ENCODE peak calls at places on chromosomes 6 and 20, in five cellular contexts. One of them, this sample, is unnamed.

GRCh38 chr6:43670623-43670986 is 17.0 kb downstream of the MRPS18A start:
- DNase-seq in transverse colon: no peak
- DNase-seq in CD8-positive, alpha-beta T cell: no peak
- DNase-seq in astrocyte: no peak
- DNase-seq in endodermal cell: no peak
- DNase-seq in this sample: no peak

GRCh38 chr6:20416063-20416454 is 14.4 kb downstream of the E2F3 start:
- DNase-seq in CD8-positive, alpha-beta T cell: no peak
- DNase-seq in transverse colon: no peak
- DNase-seq in astrocyte: no peak
- DNase-seq in endodermal cell: no peak
- DNase-seq in this sample: no peak

GRCh38 chr6:155510879-155511278 is 55.2 kb upstream of the NOX3 start:
- DNase-seq in endodermal cell: no peak
- DNase-seq in CD8-positive, alpha-beta T cell: no peak
- DNase-seq in astrocyte: no peak
- DNase-seq in transverse colon: no peak
- DNase-seq in this sample: peak; percentile 39

GRCh38 chr6:41193171-41193734 is 7.7 kb downstream of the TREML2 start:
- DNase-seq in transverse colon: no peak
- DNase-seq in endodermal cell: no peak
- DNase-seq in astrocyte: no peak
- DNase-seq in CD8-positive, alpha-beta T cell: no peak
- DNase-seq in this sample: no peak

GRCh38 chr6:50862172-50862571 is 43.5 kb downstream of the TFAP2B start:
- DNase-seq in endodermal cell: no peak
- DNase-seq in CD8-positive, alpha-beta T cell: no peak
- DNase-seq in transverse colon: no peak
- DNase-seq in astrocyte: no peak
- DNase-seq in this sample: no peak

GRCh38 chr20:58192567-58192966 is 35.9 kb downstream of the ANKRD60 start:
- DNase-seq in transverse colon: no peak
- DNase-seq in endodermal cell: peak; percentile 83
- DNase-seq in astrocyte: no peak
- DNase-seq in CD8-positive, alpha-beta T cell: peak; percentile 48
- DNase-seq in this sample: no peak

GRCh38 chr6:15608406-15608805 is 54.4 kb downstream of the DTNBP1 start:
- DNase-seq in astrocyte: peak; percentile 60
- DNase-seq in CD8-positive, alpha-beta T cell: no peak
- DNase-seq in endodermal cell: no peak
- DNase-seq in transverse colon: no peak
- DNase-seq in this sample: peak; percentile 83

GRCh38 chr6:75526502-75527127 is 33.0 kb upstream of the FILIP1 start:
- DNase-seq in astrocyte: peak; percentile 45
- DNase-seq in endodermal cell: peak; percentile 79
- DNase-seq in CD8-positive, alpha-beta T cell: peak; percentile 45
- DNase-seq in transverse colon: peak; percentile 62
- DNase-seq in this sample: peak; percentile 55

GRCh38 chr6:117494694-117495318 is 12.3 kb downstream of the DCBLD1 start:
- DNase-seq in endodermal cell: no peak
- DNase-seq in astrocyte: no peak
- DNase-seq in CD8-positive, alpha-beta T cell: no peak
- DNase-seq in transverse colon: no peak
- DNase-seq in this sample: peak; percentile 39

GRCh38 chr6:10391299-10391630 is 23.6 kb downstream of the TFAP2A start:
- DNase-seq in transverse colon: no peak
- DNase-seq in astrocyte: no peak
- DNase-seq in CD8-positive, alpha-beta T cell: no peak
- DNase-seq in endodermal cell: no peak
- DNase-seq in this sample: no peak

GRCh38 chr6:52300489-52300931 is 16.0 kb upstream of the MCM3 start:
- DNase-seq in CD8-positive, alpha-beta T cell: no peak
- DNase-seq in transverse colon: no peak
- DNase-seq in endodermal cell: no peak
- DNase-seq in astrocyte: no peak
- DNase-seq in this sample: no peak

GRCh38 chr6:21949211-21949801 is 347.5 kb downstream of the PRL start:
- DNase-seq in CD8-positive, alpha-beta T cell: no peak
- DNase-seq in transverse colon: no peak
- DNase-seq in astrocyte: peak; percentile 84
- DNase-seq in endodermal cell: no peak
- DNase-seq in this sample: no peak

GRCh38 chr6:84599991-84600390 is 164.4 kb downstream of the TBX18 start:
- DNase-seq in endodermal cell: no peak
- DNase-seq in astrocyte: no peak
- DNase-seq in transverse colon: no peak
- DNase-seq in CD8-positive, alpha-beta T cell: no peak
- DNase-seq in this sample: no peak

GRCh38 chr20:17556842-17557674 is 12.8 kb upstream of the DSTN start:
- DNase-seq in transverse colon: peak; percentile 73
- DNase-seq in endodermal cell: peak; percentile 54
- DNase-seq in CD8-positive, alpha-beta T cell: no peak
- DNase-seq in astrocyte: peak; percentile 56
- DNase-seq in this sample: peak; percentile 48

GRCh38 chr6:13157293-13157692 is 171.0 kb downstream of the TBC1D7 start:
- DNase-seq in endodermal cell: no peak
- DNase-seq in CD8-positive, alpha-beta T cell: no peak
- DNase-seq in transverse colon: no peak
- DNase-seq in astrocyte: no peak
- DNase-seq in this sample: no peak

GRCh38 chr20:40563296-40563950 is 125.6 kb downstream of the MAFB start:
- DNase-seq in endodermal cell: no peak
- DNase-seq in CD8-positive, alpha-beta T cell: no peak
- DNase-seq in transverse colon: peak; percentile 93
- DNase-seq in astrocyte: peak; percentile 66
- DNase-seq in this sample: peak; percentile 73

GRCh38 chr20:17281478-17281877 is 54.6 kb downstream of the PCSK2 start:
- DNase-seq in astrocyte: no peak
- DNase-seq in endodermal cell: peak; percentile 90
- DNase-seq in transverse colon: no peak
- DNase-seq in CD8-positive, alpha-beta T cell: no peak
- DNase-seq in this sample: peak; percentile 18

GRCh38 chr6:159168536-159169192 is 536 bp upstream of the FNDC1 start:
- DNase-seq in transverse colon: peak; percentile 24
- DNase-seq in astrocyte: peak; percentile 36
- DNase-seq in endodermal cell: peak; percentile 92
- DNase-seq in CD8-positive, alpha-beta T cell: no peak
- DNase-seq in this sample: no peak

GRCh38 chr6:56101141-56101553 is 146.2 kb downstream of the COL21A1 start:
- DNase-seq in endodermal cell: no peak
- DNase-seq in astrocyte: peak; percentile 97
- DNase-seq in transverse colon: no peak
- DNase-seq in CD8-positive, alpha-beta T cell: no peak
- DNase-seq in this sample: peak; percentile 94

GRCh38 chr6:92564393-92564792 is 855.0 kb downstream of the EPHA7 start:
- DNase-seq in transverse colon: no peak
- DNase-seq in CD8-positive, alpha-beta T cell: no peak
- DNase-seq in endodermal cell: no peak
- DNase-seq in astrocyte: no peak
- DNase-seq in this sample: no peak

GRCh38 chr6:89828988-89829590 is 591 bp upstream of the CASP8AP2 start:
- DNase-seq in astrocyte: no peak
- DNase-seq in endodermal cell: peak; percentile 65
- DNase-seq in transverse colon: peak; percentile 22
- DNase-seq in CD8-positive, alpha-beta T cell: peak; percentile 15
- DNase-seq in this sample: no peak

GRCh38 chr20:38139156-38139912 is 25.7 kb downstream of the TGM2 start:
- DNase-seq in CD8-positive, alpha-beta T cell: no peak
- DNase-seq in endodermal cell: no peak
- DNase-seq in astrocyte: no peak
- DNase-seq in transverse colon: no peak
- DNase-seq in this sample: no peak

GRCh38 chr6:16722616-16723015 is 38.6 kb downstream of the ATXN1 start:
- DNase-seq in astrocyte: no peak
- DNase-seq in transverse colon: no peak
- DNase-seq in CD8-positive, alpha-beta T cell: no peak
- DNase-seq in endodermal cell: no peak
- DNase-seq in this sample: peak; percentile 70

GRCh38 chr6:115629415-115629814 is 431.3 kb downstream of the FRK start:
- DNase-seq in astrocyte: no peak
- DNase-seq in CD8-positive, alpha-beta T cell: no peak
- DNase-seq in transverse colon: no peak
- DNase-seq in endodermal cell: no peak
- DNase-seq in this sample: no peak

GRCh38 chr6:94511502-94512088 is 1065.7 kb upstream of the MANEA start:
- DNase-seq in endodermal cell: no peak
- DNase-seq in astrocyte: no peak
- DNase-seq in CD8-positive, alpha-beta T cell: no peak
- DNase-seq in transverse colon: no peak
- DNase-seq in this sample: no peak

DNA sequence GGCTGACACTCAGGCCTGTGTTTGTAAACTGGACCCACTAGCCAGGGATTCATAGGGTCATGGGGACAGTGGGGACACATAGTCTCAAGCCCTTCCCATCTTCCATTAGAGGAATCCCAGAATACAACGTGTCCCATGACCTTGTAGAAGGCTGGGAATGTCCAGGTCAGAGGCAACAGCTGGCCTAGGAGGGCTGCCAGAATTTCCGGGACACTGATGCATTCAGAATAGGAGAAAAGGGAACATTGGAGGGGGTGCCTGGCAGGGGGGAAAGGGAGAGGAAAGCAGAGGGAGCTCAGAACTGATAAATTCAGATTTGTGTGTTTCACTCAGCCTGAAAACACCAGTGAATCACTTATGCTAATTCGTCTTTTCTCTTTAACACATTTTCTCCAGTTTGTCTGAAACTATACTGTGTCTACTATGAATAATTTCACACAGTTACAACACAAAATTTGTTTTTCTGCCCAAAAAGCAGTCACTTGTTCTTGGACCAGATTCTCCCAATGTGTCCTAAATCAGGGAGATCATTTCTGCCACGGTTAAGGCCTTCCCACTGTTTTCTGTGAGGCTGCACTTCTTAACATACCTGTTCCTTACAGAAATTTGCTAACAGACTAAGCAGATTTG is 35.4 kb upstream of the BMP2 start:
- DNase-seq in astrocyte: no peak
- DNase-seq in CD8-positive, alpha-beta T cell: no peak
- DNase-seq in transverse colon: peak; percentile 24
- DNase-seq in endodermal cell: no peak
- DNase-seq in this sample: no peak
- H3K4me3 ChIP-seq in astrocyte: no peak overlapping the region
- H3K4me3 ChIP-seq in CD8-positive, alpha-beta T cell: no peak overlapping the region
- H3K4me3 ChIP-seq in transverse colon: no peak overlapping the region
- H3K4me3 ChIP-seq in endodermal cell: no peak overlapping the region
- H3K4me3 ChIP-seq in this sample: no peak overlapping the region

GRCh38 chr6:19319005-19319404 is 518.2 kb upstream of the ID4 start:
- DNase-seq in transverse colon: no peak
- DNase-seq in CD8-positive, alpha-beta T cell: no peak
- DNase-seq in astrocyte: no peak
- DNase-seq in endodermal cell: no peak
- DNase-seq in this sample: no peak
- H3K27ac ChIP-seq in transverse colon: no peak overlapping the region
- H3K27ac ChIP-seq in CD8-positive, alpha-beta T cell: no peak overlapping the region
- H3K27ac ChIP-seq in astrocyte: no peak overlapping the region
- H3K27ac ChIP-seq in endodermal cell: no peak overlapping the region
- H3K27ac ChIP-seq in this sample: no peak overlapping the region

GRCh38 chr6:161438430-161439030 is 164.7 kb upstream of the AGPAT4 start:
- DNase-seq in transverse colon: no peak
- DNase-seq in astrocyte: no peak
- DNase-seq in CD8-positive, alpha-beta T cell: no peak
- DNase-seq in endodermal cell: no peak
- DNase-seq in this sample: no peak
- H3K4me3 ChIP-seq in transverse colon: no peak overlapping the region
- H3K4me3 ChIP-seq in astrocyte: no peak overlapping the region
- H3K4me3 ChIP-seq in CD8-positive, alpha-beta T cell: no peak overlapping the region
- H3K4me3 ChIP-seq in endodermal cell: no peak overlapping the region
- H3K4me3 ChIP-seq in this sample: no peak overlapping the region

GRCh38 chr6:25601797-25602679 is 50.0 kb upstream of the SCGN start:
- DNase-seq in CD8-positive, alpha-beta T cell: no peak
- DNase-seq in transverse colon: no peak
- DNase-seq in endodermal cell: no peak
- DNase-seq in astrocyte: peak; percentile 29
- DNase-seq in this sample: peak; percentile 12
- H3K27ac ChIP-seq in CD8-positive, alpha-beta T cell: no peak overlapping the region
- H3K27ac ChIP-seq in transverse colon: no peak overlapping the region
- H3K27ac ChIP-seq in endodermal cell: no peak overlapping the region
- H3K27ac ChIP-seq in astrocyte: no peak overlapping the region
- H3K27ac ChIP-seq in this sample: no peak overlapping the region

GRCh38 chr20:50337521-50338466 is 147.2 kb downstream of the CEBPB start:
- DNase-seq in endodermal cell: no peak
- DNase-seq in CD8-positive, alpha-beta T cell: no peak
- DNase-seq in astrocyte: no peak
- DNase-seq in transverse colon: no peak
- DNase-seq in this sample: no peak

GRCh38 chr20:50335105-50335504 is 144.5 kb downstream of the CEBPB start:
- DNase-seq in endodermal cell: peak; percentile 87
- DNase-seq in astrocyte: peak; percentile 42
- DNase-seq in CD8-positive, alpha-beta T cell: no peak
- DNase-seq in transverse colon: no peak
- DNase-seq in this sample: peak; percentile 71

GRCh38 chr20:50338479-50339195 is 148.0 kb downstream of the CEBPB start:
- DNase-seq in CD8-positive, alpha-beta T cell: peak; percentile 12
- DNase-seq in astrocyte: peak; percentile 59
- DNase-seq in endodermal cell: peak; percentile 80
- DNase-seq in transverse colon: no peak
- DNase-seq in this sample: no peak

GRCh38 chr20:50335866-50336265 is 145.2 kb downstream of the CEBPB start:
- DNase-seq in transverse colon: no peak
- DNase-seq in endodermal cell: no peak
- DNase-seq in astrocyte: no peak
- DNase-seq in CD8-positive, alpha-beta T cell: no peak
- DNase-seq in this sample: no peak

DNA sequence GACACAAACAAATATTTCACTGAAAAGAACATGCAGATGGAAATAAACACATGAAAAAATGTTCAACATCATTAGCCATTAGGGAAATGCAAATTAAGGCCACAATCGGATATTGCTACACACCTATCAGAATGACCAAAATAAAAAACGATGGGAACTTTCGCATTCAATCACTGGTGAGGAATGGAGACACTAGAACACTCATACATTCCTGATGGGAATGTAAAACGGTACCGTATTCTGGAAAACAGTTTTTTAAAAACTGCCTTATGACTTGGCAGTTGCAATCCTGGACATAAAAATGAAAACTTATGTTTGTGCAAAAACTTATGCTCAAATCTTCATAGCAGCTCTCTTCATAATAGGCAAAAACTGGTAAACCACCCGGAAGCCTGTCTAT is 146.0 kb downstream of the CEBPB start:
- DNase-seq in transverse colon: no peak
- DNase-seq in astrocyte: no peak
- DNase-seq in endodermal cell: no peak
- DNase-seq in CD8-positive, alpha-beta T cell: no peak
- DNase-seq in this sample: no peak
- H3K4me3 ChIP-seq in transverse colon: no peak overlapping the region
- H3K4me3 ChIP-seq in astrocyte: no peak overlapping the region
- H3K4me3 ChIP-seq in endodermal cell: no peak overlapping the region
- H3K4me3 ChIP-seq in CD8-positive, alpha-beta T cell: no peak overlapping the region
- H3K4me3 ChIP-seq in this sample: no peak overlapping the region

This sample was measured in mammary epithelial cell.